ENCODE peak calls at places on chromosomes 11 and 22, in ten cellular contexts. G is BE2C; E is small intestine; A is CD4-positive, CD25-positive, alpha-beta regulatory T cell; Y is ovary; T is tibial artery; X is SJSA1; W is upper lobe of right lung; L is foreskin keratinocyte; F is mesendoderm. B is an unnamed sample. For H3K4me1, the result is how much of the 10 kb centered on the place peaks cover.

GRCh38 chr22:50599816-50600454 is 658 bp upstream of the MAPK8IP2 start:
- DNase-seq in G (peak), E (peak), A (peak), Y (peak), T (peak), X (peak), W (no peak), L (no peak), F (peak), B (peak)

GRCh38 chr22:19519041-19519926 is 4.9 kb downstream of the CLDN5 start:
- DNase-seq in G (no peak), E (no peak), A (no peak), Y (no peak), T (no peak), X (no peak), W (no peak), L (no peak), F (no peak), B (no peak)

GRCh38 chr22:31046591-31047226 is 34.4 kb upstream of the SMTN start:
- DNase-seq in G (peak), E (no peak), A (no peak), Y (peak), T (peak), X (no peak), W (peak), L (no peak), F (peak), B (peak)

GRCh38 chr11:133810179-133810550 is 35.1 kb downstream of the SPATA19 start:
- DNase-seq in G (no peak), E (no peak), A (no peak), Y (no peak), T (no peak), X (no peak), W (no peak), L (no peak), F (no peak), B (no peak)

GRCh38 chr11:36056160-36056751 is 112.4 kb downstream of the LDLRAD3 start:
- DNase-seq in G (peak), E (peak), A (no peak), Y (peak), T (no peak), X (no peak), W (no peak), L (no peak), F (peak), B (peak)

GRCh38 chr22:45102896-45103420 is 60.8 kb upstream of the NUP50 start:
- DNase-seq in G (no peak), E (no peak), A (no peak), Y (no peak), T (no peak), X (no peak), W (no peak), L (no peak), F (no peak), B (no peak)

GRCh38 chr11:112281776-112282175 is 21.1 kb upstream of the PLET1 start:
- DNase-seq in G (no peak), E (peak), A (peak), Y (no peak), T (no peak), X (no peak), W (no peak), L (no peak), F (no peak), B (no peak)

GRCh38 chr11:26834601-26835000 is 112.7 kb upstream of the SLC5A12 start:
- DNase-seq in G (no peak), E (no peak), A (no peak), Y (no peak), T (no peak), X (no peak), W (no peak), L (no peak), F (no peak), B (no peak)

GRCh38 chr11:61509058-61510029 is 795 bp downstream of the LRRC10B start:
- DNase-seq in G (peak), E (peak), A (peak), Y (no peak), T (no peak), X (peak), W (peak), L (peak), F (peak), B (peak)

GRCh38 chr22:36541831-36542391 is 12.9 kb upstream of the EIF3D start:
- DNase-seq in G (peak), E (no peak), A (peak), Y (no peak), T (no peak), X (peak), W (no peak), L (peak), F (no peak), B (peak)

GRCh38 chr11:34468209-34468841 is 29.6 kb downstream of the CAT start:
- DNase-seq in G (peak), E (peak), A (peak), Y (no peak), T (no peak), X (peak), W (no peak), L (peak), F (peak), B (peak)

GRCh38 chr11:15941206-15941770 is 415.1 kb downstream of the SOX6 start:
- DNase-seq in G (no peak), E (no peak), A (peak), Y (no peak), T (no peak), X (no peak), W (no peak), L (no peak), F (peak), B (peak)

GRCh38 chr11:95711945-95712221 is 77.7 kb downstream of the FAM76B start:
- DNase-seq in G (no peak), E (no peak), A (no peak), Y (no peak), T (no peak), X (no peak), W (no peak), L (no peak), F (no peak), B (no peak)

GRCh38 chr11:78961186-78961782 is 386.6 kb upstream of the NARS2 start:
- DNase-seq in G (peak), E (peak), A (no peak), Y (no peak), T (no peak), X (no peak), W (no peak), L (peak), F (peak), B (no peak)

GRCh38 chr22:17243524-17243923 is 24.3 kb upstream of the ADA2 start:
- DNase-seq in G (no peak), E (no peak), A (peak), Y (no peak), T (peak), X (no peak), W (peak), L (peak), F (no peak), B (no peak)

GRCh38 chr11:109075976-109076375 is 346.0 kb upstream of the C11orf87 start:
- DNase-seq in G (peak), E (no peak), A (no peak), Y (no peak), T (no peak), X (no peak), W (no peak), L (no peak), F (peak), B (no peak)

GRCh38 chr22:21918466-21919185 is 34.0 kb downstream of the PPM1F start:
- DNase-seq in G (no peak), E (no peak), A (no peak), Y (no peak), T (no peak), X (no peak), W (no peak), L (no peak), F (no peak), B (no peak)

GRCh38 chr11:81989093-81989492 is 744.6 kb downstream of the FAM181B start:
- DNase-seq in G (no peak), E (no peak), A (no peak), Y (no peak), T (no peak), X (peak), W (no peak), L (peak), F (no peak), B (no peak)

GRCh38 chr11:79237111-79237510 is 203.7 kb downstream of the TENM4 start:
- DNase-seq in G (no peak), E (no peak), A (no peak), Y (no peak), T (no peak), X (no peak), W (no peak), L (no peak), F (no peak), B (no peak)

GRCh38 chr11:17933710-17934109 is 79.1 kb downstream of the SERGEF start:
- DNase-seq in G (no peak), E (no peak), A (no peak), Y (no peak), T (no peak), X (no peak), W (no peak), L (no peak), F (peak), B (no peak)

GRCh38 chr11:67282876-67283371 is 6.2 kb upstream of the ANKRD13D start:
- DNase-seq in G (no peak), E (no peak), A (no peak), Y (no peak), T (no peak), X (no peak), W (peak), L (no peak), F (no peak), B (no peak)

GRCh38 chr11:121418625-121419114 is 33.4 kb upstream of the SORL1 start:
- DNase-seq in G (no peak), E (peak), A (peak), Y (no peak), T (peak), X (no peak), W (no peak), L (no peak), F (peak), B (peak)

GRCh38 chr22:47240116-47240515 is 477.7 kb downstream of the TBC1D22A start:
- DNase-seq in G (no peak), E (no peak), A (no peak), Y (no peak), T (no peak), X (no peak), W (no peak), L (no peak), F (no peak), B (no peak)

GRCh38 chr22:38504731-38505594 is 1.1 kb downstream of the DDX17 start:
- DNase-seq in G (peak), E (peak), A (peak), Y (peak), T (peak), X (peak), W (peak), L (peak), F (peak), B (peak)

GRCh38 chr22:49340406-49340805 is 487.3 kb downstream of the BRD1 start:
- DNase-seq in G (no peak), E (no peak), A (no peak), Y (no peak), T (no peak), X (no peak), W (peak), L (no peak), F (no peak), B (no peak)

GRCh38 chr11:13289081-13289480 is 11.5 kb downstream of the BMAL1 start:
- DNase-seq in G (no peak), E (no peak), A (no peak), Y (no peak), T (no peak), X (no peak), W (no peak), L (no peak), F (peak), B (peak)

GRCh38 chr11:96257972-96258951 is 84.7 kb downstream of the MAML2 start:
- DNase-seq in G (no peak), E (peak), A (peak), Y (no peak), T (no peak), X (peak), W (no peak), L (no peak), F (no peak), B (no peak)

GRCh38 chr11:12698049-12698448 is 23.8 kb downstream of the TEAD1 start:
- DNase-seq in G (no peak), E (no peak), A (no peak), Y (no peak), T (no peak), X (no peak), W (no peak), L (no peak), F (peak), B (no peak)

GRCh38 chr11:68727783-68728182 is 23.5 kb downstream of the TESMIN start:
- DNase-seq in G (no peak), E (no peak), A (no peak), Y (no peak), T (no peak), X (no peak), W (no peak), L (no peak), F (peak), B (no peak)

GRCh38 chr11:117861151-117862018 is 15.1 kb downstream of the FXYD6 start:
- DNase-seq in G (peak), E (no peak), A (no peak), Y (peak), T (no peak), X (no peak), W (no peak), L (no peak), F (peak), B (peak)
- H3K4me1 ChIP-seq in G (under half), E (under half), A (under half), Y (under half), T (under half), X (under half), W (under half), L (under half), F (under half), B (under half)

GRCh38 chr11:3641701-3642070 is at the start of gene ART5:
- DNase-seq in G (no peak), E (no peak), A (no peak), Y (no peak), T (no peak), X (no peak), W (no peak), L (no peak), F (no peak), B (no peak)
- H3K4me1 ChIP-seq in G (under half), E (under half), A (under half), Y (under half), T (under half), X (under half), W (under half), L (under half), F (under half), B (under half)

GRCh38 chr11:19164230-19164855 is 37.4 kb downstream of the CSRP3 start:
- DNase-seq in G (no peak), E (no peak), A (no peak), Y (no peak), T (no peak), X (no peak), W (no peak), L (no peak), F (no peak), B (no peak)

GRCh38 chr11:19162946-19163345 is 38.8 kb downstream of the CSRP3 start:
- DNase-seq in G (no peak), E (peak), A (no peak), Y (no peak), T (no peak), X (no peak), W (no peak), L (no peak), F (no peak), B (no peak)

GRCh38 chr11:19163627-19164026 is 38.2 kb downstream of the CSRP3 start:
- DNase-seq in G (no peak), E (no peak), A (no peak), Y (no peak), T (no peak), X (no peak), W (no peak), L (no peak), F (peak), B (no peak)

GRCh38 chr11:19168090-19168489 is 33.7 kb downstream of the CSRP3 start:
- DNase-seq in G (no peak), E (no peak), A (no peak), Y (no peak), T (no peak), X (no peak), W (no peak), L (no peak), F (no peak), B (no peak)

DNA sequence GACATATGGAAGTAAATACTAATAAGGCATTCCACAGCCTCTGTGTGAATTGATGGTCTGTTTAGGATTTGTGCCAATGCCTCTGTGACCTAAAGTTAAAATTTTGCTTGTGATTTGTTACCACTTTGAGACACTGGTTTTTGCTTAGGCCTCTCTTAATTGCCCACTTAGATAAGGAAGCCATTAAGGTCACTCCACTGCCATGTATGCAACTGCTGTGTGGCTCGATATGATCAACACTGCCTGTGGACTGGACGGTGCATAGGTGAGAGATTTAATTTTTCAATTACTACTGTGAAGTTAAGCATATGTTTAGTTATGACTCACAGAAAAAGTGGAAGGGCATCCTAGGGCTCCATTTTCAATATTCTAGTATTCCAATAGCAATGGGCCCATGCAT is 36.9 kb downstream of the CSRP3 start:
- DNase-seq in G (peak), E (no peak), A (no peak), Y (no peak), T (no peak), X (no peak), W (no peak), L (no peak), F (no peak), B (no peak)
- H3K4me1 ChIP-seq in G (under half), E (under half), A (under half), Y (under half), T (under half), X (under half), W (under half), L (under half), F (under half), B (under half)

GRCh38 chr11:2943711-2944118 is 14.5 kb upstream of the PHLDA2 start:
- DNase-seq in G (no peak), E (peak), A (no peak), Y (no peak), T (no peak), X (no peak), W (peak), L (peak), F (no peak), B (no peak)
- H3K4me1 ChIP-seq in G (under half), E (under half), A (under half), Y (under half), T (under half), X (under half), W (under half), L (under half), F (under half), B (under half)

GRCh38 chr11:119336744-119337469 is 2.6 kb downstream of the RNF26 start:
- DNase-seq in G (no peak), E (no peak), A (no peak), Y (no peak), T (no peak), X (no peak), W (peak), L (no peak), F (no peak), B (no peak)
- H3K4me1 ChIP-seq in G (under half), E (under half), A (under half), Y (under half), T (under half), X (half or more), W (under half), L (under half), F (under half), B (under half)

DNA sequence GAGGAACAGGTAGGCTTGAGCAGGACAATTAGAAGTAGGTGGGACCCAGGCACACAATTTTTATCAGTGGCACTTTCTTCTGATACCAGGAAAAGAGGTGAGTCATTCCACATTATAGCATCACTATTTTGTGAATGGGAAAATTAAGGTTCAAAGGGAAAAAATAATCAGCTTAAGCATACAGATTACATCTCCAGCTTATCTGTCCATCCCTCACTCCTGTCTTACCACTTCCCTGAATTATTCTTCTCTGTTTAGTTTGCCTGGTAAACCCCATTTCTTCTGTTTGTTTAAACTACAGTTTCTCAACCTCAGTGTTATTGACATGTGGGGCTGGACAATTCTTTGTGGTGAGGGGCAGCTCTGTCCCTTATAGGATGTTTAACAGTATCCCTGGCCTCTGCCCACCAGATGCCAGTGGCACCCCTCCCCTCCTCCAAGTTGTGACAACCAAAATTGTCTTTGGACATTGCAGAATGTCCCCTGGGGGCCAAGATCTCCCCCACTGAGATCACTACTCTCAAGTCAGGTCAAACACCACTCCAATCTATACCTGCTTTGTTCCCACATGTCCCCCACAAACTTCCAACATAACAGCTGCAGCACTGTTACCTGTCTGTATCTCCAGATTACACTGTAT is 8.5 kb upstream of the XBP1 start:
- DNase-seq in G (no peak), E (peak), A (no peak), Y (no peak), T (no peak), X (no peak), W (no peak), L (no peak), F (no peak), B (no peak)
- H3K4me1 ChIP-seq in G (under half), E (under half), A (under half), Y (under half), T (under half), X (under half), W (under half), L (under half), F (under half), B (under half)

GRCh38 chr22:25451480-25452114 is 112.9 kb upstream of the GRK3 start:
- DNase-seq in G (no peak), E (no peak), A (no peak), Y (no peak), T (no peak), X (no peak), W (no peak), L (peak), F (no peak), B (no peak)

GRCh38 chr22:25447689-25448434 is 116.6 kb upstream of the GRK3 start:
- DNase-seq in G (peak), E (peak), A (peak), Y (peak), T (peak), X (peak), W (peak), L (peak), F (peak), B (peak)

GRCh38 chr22:25448435-25449051 is 115.9 kb upstream of the GRK3 start:
- DNase-seq in G (peak), E (peak), A (peak), Y (no peak), T (no peak), X (peak), W (no peak), L (peak), F (no peak), B (peak)

GRCh38 chr22:25452116-25452700 is 112.3 kb upstream of the GRK3 start:
- DNase-seq in G (no peak), E (no peak), A (no peak), Y (no peak), T (no peak), X (no peak), W (no peak), L (no peak), F (no peak), B (no peak)

DNA sequence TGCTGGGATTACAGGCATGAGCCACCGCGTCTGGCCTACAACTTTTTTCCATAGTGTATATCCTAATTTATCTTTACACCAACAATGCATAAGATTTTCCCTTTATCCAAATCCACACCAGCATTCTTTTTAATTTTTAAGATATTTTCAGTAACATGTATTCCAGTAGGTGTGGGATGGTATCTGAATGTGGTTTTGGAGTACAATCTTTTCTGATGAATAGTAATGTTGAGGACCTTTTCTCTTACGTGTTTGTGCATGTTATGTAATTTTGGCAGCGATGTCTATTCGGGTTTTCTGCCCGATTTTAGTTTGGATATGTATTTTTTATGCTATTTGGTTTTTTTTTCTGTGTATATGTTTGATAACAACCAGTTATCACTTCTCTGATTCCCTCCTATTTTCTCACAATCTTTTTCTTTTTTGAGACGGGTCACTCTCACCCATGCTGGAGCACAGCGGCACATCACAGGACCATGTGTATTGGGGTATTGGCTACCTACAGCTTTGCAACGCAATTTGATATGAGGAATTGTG is 114.6 kb upstream of the GRK3 start:
- DNase-seq in G (no peak), E (no peak), A (no peak), Y (no peak), T (no peak), X (no peak), W (no peak), L (peak), F (no peak), B (no peak)
- H3K4me1 ChIP-seq in G (under half), E (under half), A (under half), Y (under half), T (under half), X (under half), W (under half), L (under half), F (under half), B (under half)

GRCh38 chr22:41445171-41446056 is 1.2 kb downstream of the TOB2 start:
- DNase-seq in G (no peak), E (peak), A (peak), Y (peak), T (no peak), X (peak), W (no peak), L (peak), F (peak), B (peak)
- H3K4me1 ChIP-seq in G (under half), E (under half), A (under half), Y (under half), T (under half), X (under half), W (under half), L (under half), F (under half), B (under half)

B was measured in SJCRH30.